ENCODE peak calls at places on chromosomes 2 and 18, in four cellular contexts. M is SK-N-SH, Z is GM12878, U is HepG2. I is an unnamed sample.

GRCh38 chr2:160752475-160753330 is 259.1 kb upstream of the RBMS1 start:
- DNase-seq in M (no peak), Z (no peak), U (no peak), I (no peak)

GRCh38 chr2:224984641-224985040 is 57.6 kb downstream of the DOCK10 start:
- DNase-seq in M (no peak), Z (no peak), U (no peak), I (no peak)

GRCh38 chr2:63837036-63837594 is 4.6 kb upstream of the UGP2 start:
- DNase-seq in M (no peak), Z (no peak), U (no peak), I (no peak)

GRCh38 chr2:187169864-187170263 is 278.2 kb downstream of the CALCRL start:
- DNase-seq in M (no peak), Z (no peak), U (no peak), I (no peak)

GRCh38 chr2:239177325-239177724 is 223.5 kb downstream of the HDAC4 start:
- DNase-seq in M (no peak), Z (no peak), U (no peak), I (no peak)

GRCh38 chr18:25310045-25310444 is 41.9 kb downstream of the ZNF521 start:
- DNase-seq in M (no peak), Z (no peak), U (no peak), I (no peak)

GRCh38 chr2:84395819-84396218 is 63.3 kb downstream of the SUCLG1 start:
- DNase-seq in M (no peak), Z (no peak), U (no peak), I (no peak)

GRCh38 chr2:67797801-67798535 is 264.8 kb downstream of the C1D start:
- DNase-seq in M (no peak), Z (no peak), U (no peak), I (no peak)

GRCh38 chr18:45171575-45172225 is 443.6 kb upstream of the SLC14A2 start:
- DNase-seq in M (no peak), Z (no peak), U (no peak), I (no peak)

GRCh38 chr18:8821531-8821930 is 116.2 kb downstream of the MTCL1 start:
- DNase-seq in M (no peak), Z (no peak), U (no peak), I (no peak)

GRCh38 chr2:162053066-162053807 is 20.8 kb downstream of the DPP4 start:
- DNase-seq in M (no peak), Z (no peak), U (no peak), I (no peak)

GRCh38 chr18:61703508-61703907 is 189.3 kb downstream of the RNF152 start:
- DNase-seq in M (no peak), Z (no peak), U (no peak), I (no peak)

GRCh38 chr2:88545118-88545517 is 82.1 kb downstream of the EIF2AK3 start:
- DNase-seq in M (peak), Z (no peak), U (peak), I (peak)

GRCh38 chr2:107719141-107719540 is 107.6 kb upstream of the RGPD4 start:
- DNase-seq in M (no peak), Z (no peak), U (no peak), I (no peak)

GRCh38 chr2:138324068-138324771 is 177.3 kb upstream of the SPOPL start:
- DNase-seq in M (no peak), Z (no peak), U (peak), I (no peak)

GRCh38 chr2:32851777-32852439 is 94.8 kb upstream of the LTBP1 start:
- DNase-seq in M (no peak), Z (no peak), U (no peak), I (no peak)

GRCh38 chr2:237682151-237682550 is 54.8 kb downstream of the LRRFIP1 start:
- DNase-seq in M (no peak), Z (no peak), U (no peak), I (no peak)

GRCh38 chr2:237674731-237675276 is 47.4 kb downstream of the LRRFIP1 start:
- DNase-seq in M (peak), Z (peak), U (peak), I (no peak)

GRCh38 chr2:237675326-237675725 is 47.9 kb downstream of the LRRFIP1 start:
- DNase-seq in M (no peak), Z (no peak), U (no peak), I (no peak)

GRCh38 chr2:237680702-237681478 is 53.5 kb downstream of the LRRFIP1 start:
- DNase-seq in M (no peak), Z (no peak), U (peak), I (no peak)

DNA sequence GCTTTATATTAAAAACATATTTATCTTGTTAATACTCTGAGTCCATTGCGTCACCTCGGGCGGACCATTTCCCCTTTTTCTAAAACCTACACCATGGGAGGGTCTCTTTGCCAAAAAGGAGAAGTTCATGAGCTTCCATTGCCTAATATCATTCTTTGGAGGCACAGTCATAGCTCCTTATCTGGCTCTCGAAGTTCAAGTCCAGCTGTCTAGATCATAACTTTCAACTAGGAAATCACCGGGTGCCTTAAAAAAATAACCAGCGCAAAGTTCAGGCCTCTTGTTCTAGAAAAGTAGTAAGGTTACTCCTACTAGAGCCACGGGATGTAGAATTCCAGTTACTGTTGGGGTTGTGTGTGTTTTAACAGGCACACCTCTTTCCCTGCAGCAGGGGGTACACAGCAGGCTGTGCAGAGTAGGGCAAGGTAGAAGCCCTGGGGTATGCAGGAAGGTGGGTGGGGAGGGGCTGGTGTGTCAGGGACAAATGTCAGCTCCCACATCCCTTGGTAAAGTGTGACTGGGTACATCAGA is 50.6 kb downstream of the LRRFIP1 start:
- DNase-seq in M (no peak), Z (no peak), U (peak), I (peak)
- TF ChIP-seq RFX5 in M (no peak), Z (no peak), U (no peak), I (no peak)

DNA sequence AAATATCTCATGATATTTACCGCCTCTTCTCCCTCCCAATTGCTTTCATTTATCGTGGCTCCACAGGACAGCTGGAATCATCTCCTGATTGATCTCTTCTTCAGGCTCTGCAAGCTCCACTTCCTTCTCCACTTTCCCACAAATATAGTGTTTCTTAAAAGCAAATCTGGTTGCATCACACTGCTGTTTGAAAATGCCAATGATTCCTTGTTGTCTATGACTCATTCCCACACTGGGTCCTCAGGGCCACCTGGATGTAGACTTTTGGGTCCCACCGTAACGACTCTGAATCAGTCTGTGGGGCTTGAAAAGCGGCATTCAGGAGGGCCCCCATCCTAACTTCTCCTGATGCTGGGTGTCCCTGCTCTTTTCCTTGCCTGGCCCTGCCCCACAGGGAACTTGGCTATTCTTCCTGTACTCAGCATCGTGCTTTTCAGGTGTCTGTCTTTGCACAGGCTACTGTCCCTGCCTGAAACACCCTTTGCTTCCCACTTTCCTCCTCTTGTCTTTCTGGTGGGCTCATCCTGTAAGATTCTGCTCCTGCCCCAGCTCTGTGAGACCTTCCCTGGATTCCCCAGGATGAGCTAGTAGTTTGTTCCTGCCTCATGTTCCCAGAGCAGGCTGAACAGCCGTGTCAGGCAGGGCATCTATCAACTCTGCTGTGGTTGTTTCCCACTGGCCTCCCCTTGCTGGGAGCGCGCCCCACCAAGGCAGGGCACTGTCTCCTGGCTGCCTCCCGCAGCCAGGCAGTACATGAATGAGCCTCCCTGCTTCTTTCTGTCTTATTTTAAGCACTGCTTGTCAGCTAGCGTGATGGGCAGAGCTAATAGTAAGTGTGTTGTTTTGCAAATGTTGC is 111.9 kb downstream of the KCTD1 start:
- DNase-seq in M (no peak), Z (no peak), U (peak), I (no peak)
- TF ChIP-seq MXI1 in M (no peak), Z (no peak), U (no peak), I (no peak)

DNA sequence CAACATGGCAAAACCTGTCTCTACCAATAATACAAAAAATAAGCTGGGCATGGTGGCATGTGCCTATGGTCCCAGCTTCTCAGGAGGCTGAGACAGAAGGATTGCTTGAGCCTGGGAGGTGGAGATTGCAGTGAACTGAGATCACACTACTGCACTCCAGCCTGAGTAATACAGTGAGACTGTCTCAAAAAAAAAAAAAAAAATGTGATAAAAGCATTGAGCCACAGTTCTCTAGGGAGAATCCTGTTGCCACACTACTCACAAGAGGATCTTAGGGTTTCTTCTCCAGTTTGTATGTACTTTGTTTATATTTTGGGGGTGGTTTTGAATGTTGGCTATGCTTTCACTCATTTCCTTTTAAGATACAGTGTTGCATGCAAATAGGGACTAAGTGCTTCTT is 62.0 kb downstream of the TMEM185B start:
- DNase-seq in M (no peak), Z (no peak), U (no peak), I (no peak)
- TF ChIP-seq NFIC in M (no peak), Z (no peak), U (no peak), I (no peak)

GRCh38 chr2:27216416-27217137 is 592 bp upstream of the CAD start:
- DNase-seq in M (no peak), Z (no peak), U (no peak), I (no peak)

GRCh38 chr2:27221166-27221565 is 4.0 kb downstream of the CAD start:
- DNase-seq in M (no peak), Z (no peak), U (no peak), I (no peak)

GRCh38 chr2:27217173-27218121 is at the start of gene CAD:
- DNase-seq in M (peak), Z (no peak), U (peak), I (peak)

GRCh38 chr2:27220091-27220490 is 2.9 kb downstream of the CAD start:
- DNase-seq in M (no peak), Z (no peak), U (no peak), I (no peak)

DNA sequence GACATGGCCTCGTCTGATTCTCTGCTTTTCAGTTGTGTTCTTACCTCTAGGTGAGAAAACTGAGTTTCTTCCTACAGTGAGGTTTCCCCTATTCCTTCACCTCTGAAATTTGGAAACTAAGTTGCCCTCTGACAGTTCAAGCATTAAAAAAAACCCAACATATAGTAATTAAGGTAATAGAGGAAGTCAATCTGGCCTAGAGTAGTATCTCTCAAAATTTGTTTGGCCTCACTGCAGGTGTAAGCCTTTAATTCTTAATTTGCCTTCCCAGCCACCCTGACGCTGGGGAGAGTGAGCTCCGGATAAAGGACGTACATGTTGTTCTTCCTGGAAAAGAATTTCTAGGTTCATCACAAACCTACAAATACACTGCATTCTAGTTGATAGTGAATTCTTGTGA is 1.4 kb downstream of the CAD start:
- DNase-seq in M (no peak), Z (no peak), U (no peak), I (no peak)
- TF ChIP-seq RFX5 in M (no peak), Z (no peak), U (no peak), I (no peak)

GRCh38 chr2:86372641-86373502 is 35.4 kb upstream of the REEP1 start:
- DNase-seq in M (peak), Z (no peak), U (peak), I (no peak)

GRCh38 chr2:86372133-86372532 is 34.7 kb upstream of the REEP1 start:
- DNase-seq in M (no peak), Z (no peak), U (no peak), I (no peak)

GRCh38 chr2:86371482-86372002 is 34.1 kb upstream of the REEP1 start:
- DNase-seq in M (no peak), Z (no peak), U (no peak), I (no peak)

GRCh38 chr2:86378469-86378868 is 41.0 kb upstream of the REEP1 start:
- DNase-seq in M (no peak), Z (no peak), U (no peak), I (no peak)

DNA sequence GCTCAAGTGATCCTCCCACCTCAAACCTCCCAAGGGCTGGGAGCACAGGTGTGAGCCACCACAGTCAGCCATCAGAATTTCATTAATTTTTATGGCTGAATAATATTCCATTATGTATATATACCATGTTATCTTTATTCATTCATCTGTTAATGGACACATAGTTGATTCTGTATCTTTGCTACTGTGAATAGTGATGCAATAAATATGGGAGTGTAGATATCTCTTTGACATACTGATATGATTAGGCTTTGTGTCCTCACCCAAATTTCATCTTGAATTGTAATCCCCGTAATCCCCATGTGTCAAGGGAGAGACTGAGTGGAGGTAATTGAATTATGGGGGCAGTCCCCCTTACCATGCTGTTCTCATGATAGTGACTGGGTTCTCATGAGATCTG is 38.2 kb upstream of the REEP1 start:
- DNase-seq in M (no peak), Z (no peak), U (no peak), I (no peak)
- TF ChIP-seq MXI1 in M (no peak), Z (no peak), U (no peak), I (no peak)